ENCODE peak calls at places on chromosomes 7 and 10, in four cellular contexts. Z is IMR-90; C is CD8-positive, alpha-beta memory T cell; I is lung. R is an unnamed sample.

GRCh38 chr10:35608317-35608672 is 3.2 kb downstream of the GJD4 start:
- DNase-seq in Z (no peak), C (no peak), I (no peak), R (no peak)

GRCh38 chr7:38394703-38395102 is 121.3 kb upstream of the TARP start:
- DNase-seq in Z (no peak), C (no peak), I (no peak), R (no peak)

GRCh38 chr10:69179089-69179742 is 818 bp upstream of the SUPV3L1 start:
- DNase-seq in Z (no peak), C (peak; percentile 27), I (no peak), R (no peak)

GRCh38 chr7:116138202-116138801 is 72.0 kb upstream of the TES start:
- DNase-seq in Z (peak; percentile 83), C (no peak), I (no peak), R (no peak)

GRCh38 chr10:119849031-119849789 is 23.4 kb downstream of the MCMBP start:
- DNase-seq in Z (peak; percentile 76), C (no peak), I (no peak), R (no peak)

GRCh38 chr7:38054199-38054598 is 123.8 kb upstream of the STARD3NL start:
- DNase-seq in Z (no peak), C (no peak), I (no peak), R (no peak)

GRCh38 chr10:35910234-35910633 is 268.1 kb upstream of the FZD8 start:
- DNase-seq in Z (peak; percentile 97), C (no peak), I (no peak), R (no peak)

GRCh38 chr7:96198047-96198636 is 123.8 kb downstream of the SLC25A13 start:
- DNase-seq in Z (no peak), C (no peak), I (no peak), R (no peak)

GRCh38 chr7:122136639-122137253 is 7.3 kb downstream of the AASS start:
- DNase-seq in Z (peak; percentile 18), C (no peak), I (no peak), R (no peak)

GRCh38 chr10:108812906-108813305 is 1110.4 kb downstream of the XPNPEP1 start:
- DNase-seq in Z (no peak), C (no peak), I (no peak), R (no peak)

GRCh38 chr10:63627881-63628296 is 106.7 kb downstream of the REEP3 start:
- DNase-seq in Z (no peak), C (no peak), I (no peak), R (no peak)

GRCh38 chr7:101664390-101664789 is 35.3 kb upstream of the MYL10 start:
- DNase-seq in Z (no peak), C (no peak), I (no peak), R (no peak)

GRCh38 chr7:105268056-105268455 is 120.7 kb downstream of the SRPK2 start:
- DNase-seq in Z (peak; percentile 87), C (no peak), I (no peak), R (no peak)

GRCh38 chr10:47245731-47246350 is 54.2 kb upstream of the GDF10 start:
- DNase-seq in Z (no peak), C (no peak), I (no peak), R (no peak)

GRCh38 chr10:77317221-77317620 is 320.4 kb downstream of the KCNMA1 start:
- DNase-seq in Z (no peak), C (no peak), I (no peak), R (no peak)

GRCh38 chr10:35979116-35979515 is 337.0 kb upstream of the FZD8 start:
- DNase-seq in Z (no peak), C (no peak), I (no peak), R (no peak)

GRCh38 chr7:131306777-131307176 is 20.9 kb upstream of the MKLN1 start:
- DNase-seq in Z (no peak), C (no peak), I (no peak), R (no peak)

GRCh38 chr7:30750574-30751256 is 1.2 kb upstream of the INMT start:
- DNase-seq in Z (peak; percentile 92), C (no peak), I (peak; percentile 64), R (peak; percentile 85)

GRCh38 chr7:113698556-113699220 is 220.1 kb downstream of the PPP1R3A start:
- DNase-seq in Z (peak; percentile 39), C (no peak), I (no peak), R (no peak)

GRCh38 chr10:97000487-97001182 is 168.5 kb downstream of the LCOR start:
- DNase-seq in Z (no peak), C (no peak), I (no peak), R (no peak)

GRCh38 chr10:12042409-12042796 is 206 bp downstream of the UPF2 start:
- DNase-seq in Z (peak; percentile 3), C (peak; percentile 58), I (peak; percentile 51), R (no peak)

GRCh38 chr10:29141761-29142160 is 147.1 kb upstream of the LYZL1 start:
- DNase-seq in Z (no peak), C (no peak), I (no peak), R (no peak)

GRCh38 chr7:89549768-89550167 is 604.5 kb upstream of the STEAP1 start:
- DNase-seq in Z (no peak), C (no peak), I (no peak), R (no peak)

GRCh38 chr7:135164357-135165021 is 6.0 kb downstream of the CYREN start:
- DNase-seq in Z (no peak), C (no peak), I (no peak), R (no peak)

GRCh38 chr10:43145313-43145712 is 7.1 kb downstream of the CSGALNACT2 start:
- DNase-seq in Z (no peak), C (no peak), I (peak; percentile 23), R (no peak)

GRCh38 chr10:23439452-23439919 is 611 bp downstream of the OTUD1 start:
- DNase-seq in Z (no peak), C (no peak), I (no peak), R (peak; percentile 41)

GRCh38 chr10:63005246-63005645 is 127.9 kb upstream of the NRBF2 start:
- DNase-seq in Z (no peak), C (no peak), I (no peak), R (no peak)

GRCh38 chr10:66782776-66783175 is 143.1 kb upstream of the LRRTM3 start:
- DNase-seq in Z (peak; percentile 25), C (no peak), I (no peak), R (no peak)

GRCh38 chr10:33621143-33621542 is 286.7 kb upstream of the NRP1 start:
- DNase-seq in Z (no peak), C (no peak), I (no peak), R (no peak)

GRCh38 chr7:115097175-115097671 is 175.3 kb downstream of the MDFIC start:
- DNase-seq in Z (peak; percentile 86), C (no peak), I (no peak), R (no peak)

GRCh38 chr10:28906011-28906411 is 228.7 kb downstream of the BAMBI start:
- DNase-seq in Z (no peak), C (no peak), I (no peak), R (no peak)

GRCh38 chr7:79787101-79787500 is 333.6 kb upstream of the MAGI2 start:
- DNase-seq in Z (no peak), C (no peak), I (no peak), R (no peak)

GRCh38 chr10:127720903-127721302 is 16.1 kb upstream of the FOXI2 start:
- DNase-seq in Z (no peak), C (no peak), I (no peak), R (no peak)

GRCh38 chr10:28508304-28508925 is 24.5 kb upstream of the WAC start:
- DNase-seq in Z (no peak), C (no peak), I (no peak), R (no peak)

GRCh38 chr7:135441791-135442190 is 68.1 kb downstream of the CNOT4 start:
- DNase-seq in Z (peak; percentile 73), C (no peak), I (no peak), R (no peak)

GRCh38 chr10:96705134-96705533 is 15.2 kb downstream of the PIK3AP1 start:
- DNase-seq in Z (no peak), C (no peak), I (no peak), R (no peak)

GRCh38 chr7:136890379-136890778 is 21.9 kb downstream of the CHRM2 start:
- DNase-seq in Z (peak; percentile 58), C (no peak), I (no peak), R (no peak)

GRCh38 chr7:127891144-127891543 is 140.1 kb downstream of the LRRC4 start:
- DNase-seq in Z (no peak), C (no peak), I (no peak), R (no peak)

GRCh38 chr7:158781976-158782637 is 47.2 kb downstream of the ESYT2 start:
- DNase-seq in Z (no peak), C (no peak), I (no peak), R (no peak)
- H3K27ac ChIP-seq in Z (no peak overlapping the region), C (no peak overlapping the region), I (no peak overlapping the region), R (peak overlapping the region; percentile 89)

DNA sequence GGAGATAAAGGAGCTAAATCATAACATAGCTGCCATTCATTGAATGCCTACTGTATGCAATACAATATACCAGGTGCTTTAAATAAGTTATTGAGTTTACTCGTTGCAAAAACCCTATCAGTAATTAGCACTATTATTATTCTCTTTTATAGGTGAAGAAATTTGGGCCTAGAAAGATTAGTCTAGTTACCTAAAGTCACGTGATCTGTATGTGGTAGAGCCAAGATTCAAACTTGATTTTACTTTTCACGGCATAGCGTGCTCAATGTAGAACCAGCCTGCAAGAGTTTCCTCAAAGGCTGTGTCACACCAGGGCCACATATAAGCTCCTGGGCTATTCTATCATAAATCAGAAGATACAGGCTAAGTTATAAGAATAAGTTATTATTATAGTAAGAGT is 439.9 kb downstream of the GFRA1 start:
- DNase-seq in Z (no peak), C (no peak), I (no peak), R (no peak)
- H3K4me1 ChIP-seq in Z (peaks cover 4% of the 10 kb centered on the region), C (no peaks in the 10 kb centered on the region), I (no peaks in the 10 kb centered on the region), R (no peaks in the 10 kb centered on the region)

GRCh38 chr10:88981435-88981834 is 9.2 kb upstream of the FAS start:
- DNase-seq in Z (no peak), C (no peak), I (no peak), R (no peak)

GRCh38 chr10:88983939-88984338 is 6.7 kb upstream of the FAS start:
- DNase-seq in Z (no peak), C (no peak), I (no peak), R (no peak)

GRCh38 chr10:88983206-88983605 is 7.4 kb upstream of the FAS start:
- DNase-seq in Z (peak; percentile 35), C (no peak), I (no peak), R (no peak)

GRCh38 chr10:88980836-88981235 is 9.8 kb upstream of the FAS start:
- DNase-seq in Z (no peak), C (no peak), I (no peak), R (no peak)

DNA sequence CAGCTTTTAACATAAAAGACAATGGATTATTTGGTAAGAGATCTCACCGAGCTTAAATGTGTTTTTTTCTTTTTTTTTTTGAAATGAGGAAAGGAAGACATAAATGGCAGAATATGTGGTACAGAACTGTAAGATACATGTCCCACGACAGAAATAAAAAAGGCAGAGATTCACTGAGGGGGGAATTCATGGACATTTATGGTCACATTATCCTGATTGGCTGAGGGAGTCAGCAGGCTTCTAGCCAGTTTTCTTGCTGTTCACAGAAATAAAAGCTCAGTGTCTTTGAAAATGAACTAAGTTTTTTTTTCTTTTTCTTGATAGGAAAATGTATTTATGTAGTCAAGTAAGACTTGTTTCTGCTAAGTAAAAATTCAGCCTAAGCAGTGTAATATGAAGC is 8.2 kb upstream of the FAS start:
- DNase-seq in Z (no peak), C (no peak), I (no peak), R (no peak)
- H3K27me3 ChIP-seq in Z (no peaks in the 10 kb centered on the region), C (no peaks in the 10 kb centered on the region), I (no peaks in the 10 kb centered on the region), R (no peaks in the 10 kb centered on the region)

DNA sequence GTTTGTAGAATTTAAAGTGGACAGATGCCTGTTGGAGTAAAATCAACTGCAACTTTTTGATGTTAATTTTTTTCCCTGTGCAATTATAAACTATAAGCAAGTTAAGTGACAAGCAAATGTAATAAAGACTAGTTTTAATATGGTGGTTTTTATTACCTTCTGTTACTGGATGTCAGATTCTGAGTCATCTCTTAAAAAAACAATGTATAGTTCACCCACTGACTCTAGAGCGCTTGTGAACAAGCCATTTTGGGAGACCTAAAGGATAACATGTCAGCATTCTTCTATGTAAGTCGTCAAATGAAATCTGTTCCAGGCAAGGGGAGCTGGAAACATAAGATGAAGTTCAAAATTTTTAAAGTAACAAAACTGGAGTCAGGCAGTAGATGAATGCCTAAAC is 91.4 kb downstream of the SLC39A12 start:
- DNase-seq in Z (peak; percentile 81), C (no peak), I (no peak), R (no peak)
- H3K27ac ChIP-seq in Z (no peak overlapping the region), C (no peak overlapping the region), I (no peak overlapping the region), R (no peak overlapping the region)